ENCODE peak calls at places on chromosomes 6 and 20, in six cellular contexts. F, N, S, H, V and Q are unnamed samples.

GRCh38 chr20:49938173-49939163 is 2.3 kb downstream of the RNF114 start:
- DNase-seq in S (peak), H (no peak), V (no peak), N (no peak), F (peak), Q (no peak)

GRCh38 chr6:169702640-169703246 is 817 bp downstream of the C6orf120 start:
- DNase-seq in N (peak), S (peak), H (peak), V (no peak), F (peak), Q (no peak)

GRCh38 chr6:3253597-3253961 is 5.2 kb upstream of the PSMG4 start:
- DNase-seq in F (no peak), H (no peak), V (no peak), S (no peak), N (no peak), Q (no peak)

GRCh38 chr6:132188865-132189264 is 212.4 kb downstream of the MOXD1 start:
- DNase-seq in S (peak), N (no peak), H (no peak), V (no peak), F (peak), Q (no peak)

GRCh38 chr6:138582573-138582972 is 83.3 kb upstream of the NHSL1 start:
- DNase-seq in V (no peak), S (no peak), H (no peak), F (no peak), N (no peak), Q (no peak)

GRCh38 chr6:6820688-6821238 is 232.2 kb downstream of the LY86 start:
- DNase-seq in N (no peak), V (no peak), H (no peak), F (no peak), S (peak), Q (no peak)

GRCh38 chr6:38566295-38566694 is 73.4 kb downstream of the BTBD9 start:
- DNase-seq in H (no peak), F (no peak), N (no peak), S (no peak), V (no peak), Q (no peak)

GRCh38 chr20:12698817-12699216 is 310.0 kb upstream of the SPTLC3 start:
- DNase-seq in N (no peak), H (no peak), F (no peak), S (no peak), V (no peak), Q (no peak)

GRCh38 chr6:13357551-13358075 is 29.3 kb upstream of the TBC1D7 start:
- DNase-seq in N (no peak), S (peak), V (no peak), F (no peak), H (no peak), Q (no peak)

GRCh38 chr6:136739501-136739900 is 52.8 kb downstream of the MAP3K5 start:
- DNase-seq in F (no peak), S (no peak), N (no peak), H (no peak), V (no peak), Q (no peak)

GRCh38 chr6:1263039-1263849 is 48.7 kb upstream of the FOXQ1 start:
- DNase-seq in S (no peak), V (no peak), F (no peak), N (no peak), H (no peak), Q (no peak)

GRCh38 chr6:134686071-134686470 is 263.8 kb downstream of the ALDH8A1 start:
- DNase-seq in V (no peak), F (no peak), N (no peak), H (no peak), S (peak), Q (no peak)

GRCh38 chr20:48207505-48207904 is 422.2 kb upstream of the SULF2 start:
- DNase-seq in N (no peak), H (no peak), F (no peak), S (no peak), V (no peak), Q (no peak)

GRCh38 chr6:161961046-161961445 is 687.2 kb upstream of the AGPAT4 start:
- DNase-seq in F (no peak), V (no peak), H (no peak), N (no peak), S (no peak), Q (no peak)

GRCh38 chr6:3540980-3541379 is 84.1 kb upstream of the SLC22A23 start:
- DNase-seq in N (no peak), S (no peak), F (no peak), V (no peak), H (no peak), Q (no peak)

GRCh38 chr20:62136283-62137091 is 6.7 kb downstream of the PSMA7 start:
- DNase-seq in H (peak), N (peak), S (peak), F (peak), V (no peak), Q (no peak)